ENCODE peak calls at places on chromosomes 5 and 9, in nine cellular contexts. H is fibroblast of mammary gland; L is iPS DF 6.9; S is Jurkat, Clone E6-1; N is activated effector memory CD4-positive, alpha-beta T cell treated with anti-CD3 and anti-CD28 coated beads, Interleukin-2, amount 50 U/mL, for 16 hours; X is kidney tubule cell; A is nephron progenitor cell; V is EL; Q is occipital lobe. Z is an unnamed sample.

GRCh38 chr9:10007356-10007755 is 605.4 kb downstream of the PTPRD start:
- DNase-seq in L (no peak), V (no peak), N (no peak), X (no peak), H (no peak), Q (no peak), A (no peak), S (no peak), Z (no peak)

GRCh38 chr9:98538626-98539031 is 170.1 kb downstream of the GABBR2 start:
- DNase-seq in L (no peak), X (peak; percentile 52), A (no peak), S (no peak), V (peak; percentile 44), Q (no peak), H (no peak), N (no peak), Z (peak; percentile 25)

GRCh38 chr5:115685966-115686691 is 60.3 kb upstream of the TMED7 start:
- DNase-seq in Q (no peak), V (peak; percentile 17), H (peak; percentile 47), A (no peak), S (no peak), L (no peak), X (peak; percentile 63), N (no peak), Z (no peak)

GRCh38 chr9:37911271-37911681 is 7.3 kb upstream of the SLC25A51 start:
- DNase-seq in L (no peak), N (peak; percentile 34), H (peak; percentile 19), Q (no peak), A (no peak), X (no peak), V (no peak), S (no peak), Z (no peak)

GRCh38 chr9:125377584-125378250 is 116.1 kb downstream of the GAPVD1 start:
- DNase-seq in A (no peak), X (no peak), S (no peak), H (no peak), L (no peak), N (peak; percentile 41), Q (no peak), V (no peak), Z (no peak)

GRCh38 chr5:35201291-35201690 is 29.0 kb downstream of the PRLR start:
- DNase-seq in V (no peak), N (no peak), X (no peak), A (no peak), L (no peak), Q (no peak), S (no peak), H (no peak), Z (no peak)

GRCh38 chr5:114419941-114420340 is 58.1 kb downstream of the KCNN2 start:
- DNase-seq in X (no peak), S (no peak), Q (no peak), H (peak; percentile 60), V (peak; percentile 70), L (no peak), N (no peak), A (no peak), Z (no peak)

GRCh38 chr5:139820130-139820529 is 24.5 kb downstream of the PSD2 start:
- DNase-seq in L (no peak), V (no peak), S (no peak), A (no peak), H (no peak), N (no peak), Q (no peak), X (no peak), Z (no peak)

GRCh38 chr9:114460513-114461225 is 44.6 kb downstream of the WHRN start:
- DNase-seq in V (no peak), X (no peak), N (no peak), S (no peak), A (no peak), H (no peak), Q (no peak), L (no peak), Z (no peak)

GRCh38 chr5:157265714-157266285 is at the start of gene CYFIP2:
- DNase-seq in H (no peak), V (peak; percentile 50), X (peak; percentile 72), N (peak; percentile 94), A (peak; percentile 85), Q (peak; percentile 65), L (no peak), S (peak; percentile 84), Z (peak; percentile 76)

GRCh38 chr9:133045132-133045531 is 14.3 kb downstream of the GTF3C5 start:
- DNase-seq in S (no peak), N (no peak), L (no peak), H (no peak), V (no peak), X (no peak), Q (no peak), A (no peak), Z (no peak)

GRCh38 chr5:45336464-45336863 is 359.7 kb downstream of the HCN1 start:
- DNase-seq in X (no peak), H (no peak), S (no peak), A (no peak), N (no peak), V (no peak), Q (no peak), L (no peak), Z (no peak)

GRCh38 chr5:124881333-124881732 is 134.9 kb upstream of the ZNF608 start:
- DNase-seq in S (no peak), L (no peak), N (no peak), H (no peak), Q (no peak), A (no peak), V (no peak), X (no peak), Z (no peak)

GRCh38 chr9:127035948-127036347 is 86.5 kb downstream of the ANGPTL2 start:
- DNase-seq in X (no peak), H (peak; percentile 91), Q (no peak), N (no peak), V (no peak), L (no peak), S (no peak), A (no peak), Z (no peak)

GRCh38 chr5:163941068-163941467 is 435.6 kb downstream of the MAT2B start:
- DNase-seq in V (no peak), S (no peak), H (no peak), N (no peak), A (no peak), X (no peak), Q (no peak), L (no peak), Z (no peak)

GRCh38 chr9:7135735-7136134 is 378.0 kb downstream of the KDM4C start:
- DNase-seq in L (no peak), Q (no peak), X (no peak), N (no peak), H (no peak), V (no peak), A (no peak), S (no peak), Z (no peak)

GRCh38 chr5:150651382-150651781 is 9.7 kb upstream of the MYOZ3 start:
- DNase-seq in Q (no peak), V (no peak), X (no peak), A (no peak), N (no peak), S (no peak), L (no peak), H (no peak), Z (no peak)

GRCh38 chr9:119961774-119962408 is 592.7 kb upstream of the BRINP1 start:
- DNase-seq in Q (no peak), A (peak; percentile 75), S (no peak), L (peak; percentile 43), N (no peak), V (peak; percentile 28), H (peak; percentile 45), X (peak; percentile 59), Z (peak; percentile 6)

GRCh38 chr5:113901718-113902117 is 388.2 kb downstream of the YTHDC2 start:
- DNase-seq in X (no peak), A (no peak), L (no peak), H (no peak), V (no peak), S (no peak), N (no peak), Q (no peak), Z (no peak)

GRCh38 chr5:109619661-109620060 is 70.1 kb upstream of the MAN2A1 start:
- DNase-seq in L (no peak), S (no peak), V (no peak), Q (no peak), A (no peak), H (no peak), X (no peak), N (no peak), Z (no peak)

GRCh38 chr9:14400658-14400995 is 86.7 kb upstream of the NFIB start:
- DNase-seq in V (peak; percentile 41), A (no peak), Q (peak; percentile 35), L (peak; percentile 79), H (peak; percentile 95), S (no peak), X (peak; percentile 49), N (no peak), Z (peak; percentile 52)

GRCh38 chr5:143244990-143245389 is 158.5 kb downstream of the NR3C1 start:
- DNase-seq in L (no peak), H (peak; percentile 63), N (no peak), Q (no peak), S (no peak), A (no peak), V (peak; percentile 50), X (no peak), Z (no peak)

GRCh38 chr5:91119941-91120850 is 262.9 kb downstream of the ARRDC3 start:
- DNase-seq in V (no peak), N (no peak), S (no peak), Q (no peak), A (no peak), X (no peak), H (no peak), L (no peak), Z (no peak)

GRCh38 chr5:135543151-135543818 is 7.5 kb upstream of the NEUROG1 start:
- DNase-seq in H (no peak), Q (no peak), S (no peak), A (peak; percentile 31), X (no peak), N (no peak), L (no peak), V (no peak), Z (no peak)

GRCh38 chr9:96413312-96414221 is 4.6 kb downstream of the ZNF367 start:
- DNase-seq in N (peak; percentile 69), A (no peak), L (no peak), X (no peak), H (no peak), Q (no peak), S (no peak), V (no peak), Z (peak; percentile 35)

GRCh38 chr5:39717186-39717897 is 292.6 kb upstream of the DAB2 start:
- DNase-seq in A (no peak), X (no peak), Q (no peak), L (no peak), H (peak; percentile 54), N (no peak), V (peak; percentile 32), S (no peak), Z (no peak)

GRCh38 chr5:64742821-64743220 is 25.7 kb downstream of the SREK1IP1 start:
- DNase-seq in N (no peak), X (no peak), V (peak; percentile 37), H (peak; percentile 25), S (no peak), Q (no peak), A (no peak), L (no peak), Z (no peak)

GRCh38 chr9:130197386-130197785 is 25.2 kb downstream of the NCS1 start:
- DNase-seq in N (no peak), X (no peak), A (no peak), V (no peak), L (no peak), H (no peak), S (no peak), Q (no peak), Z (no peak)

GRCh38 chr5:107815109-107815508 is 144.4 kb upstream of the EFNA5 start:
- DNase-seq in L (no peak), S (no peak), X (no peak), A (no peak), N (no peak), Q (peak; percentile 60), H (no peak), V (no peak), Z (peak; percentile 43)

GRCh38 chr9:114004221-114004716 is 73.8 kb downstream of the AMBP start:
- DNase-seq in A (no peak), L (no peak), S (no peak), X (no peak), V (no peak), N (peak; percentile 44), H (no peak), Q (no peak), Z (peak; percentile 39)

GRCh38 chr9:109968702-109969450 is 188.9 kb downstream of the PALM2AKAP2 start:
- DNase-seq in Q (no peak), N (no peak), X (peak; percentile 15), H (peak; percentile 38), S (no peak), L (no peak), A (peak; percentile 18), V (peak; percentile 23), Z (no peak)